ENCODE peak calls at places on chromosomes 7 and 10, in four cellular contexts. One of them, this sample, is unnamed.

GRCh38 chr10:116044722-116045374 is 228.2 kb downstream of the GFRA1 start:
- DNase-seq in Panc1: no peak
- DNase-seq in GM23338: no peak
- DNase-seq in GM12891: no peak
- DNase-seq in this sample: no peak

GRCh38 chr10:112904000-112904399 is 46.0 kb upstream of the TCF7L2 start:
- DNase-seq in Panc1: no peak
- DNase-seq in GM23338: no peak
- DNase-seq in GM12891: no peak
- DNase-seq in this sample: no peak

GRCh38 chr10:132101529-132101928 is 35.8 kb downstream of the JAKMIP3 start:
- DNase-seq in Panc1: no peak
- DNase-seq in GM23338: no peak
- DNase-seq in GM12891: no peak
- DNase-seq in this sample: no peak

GRCh38 chr10:20299037-20299557 is 482.9 kb downstream of the PLXDC2 start:
- DNase-seq in Panc1: no peak
- DNase-seq in GM23338: peak; percentile 22
- DNase-seq in GM12891: no peak
- DNase-seq in this sample: no peak

GRCh38 chr10:24642921-24643678 is 80.6 kb downstream of the ARHGAP21 start:
- DNase-seq in Panc1: peak; percentile 55
- DNase-seq in GM23338: peak; percentile 63
- DNase-seq in GM12891: no peak
- DNase-seq in this sample: no peak

GRCh38 chr10:132407846-132408278 is 10.9 kb downstream of the PWWP2B start:
- DNase-seq in Panc1: no peak
- DNase-seq in GM23338: peak; percentile 91
- DNase-seq in GM12891: peak; percentile 62
- DNase-seq in this sample: no peak

GRCh38 chr10:86341361-86341811 is 25.2 kb downstream of the GRID1 start:
- DNase-seq in Panc1: no peak
- DNase-seq in GM23338: peak; percentile 14
- DNase-seq in GM12891: no peak
- DNase-seq in this sample: no peak

GRCh38 chr10:13349776-13350274 is 1.7 kb upstream of the SEPHS1 start:
- DNase-seq in Panc1: no peak
- DNase-seq in GM23338: peak; percentile 97
- DNase-seq in GM12891: no peak
- DNase-seq in this sample: peak; percentile 97

GRCh38 chr10:51770719-51771118 is 71.3 kb upstream of the CSTF2T start:
- DNase-seq in Panc1: no peak
- DNase-seq in GM23338: no peak
- DNase-seq in GM12891: no peak
- DNase-seq in this sample: no peak

GRCh38 chr7:19648791-19649190 is 60.0 kb downstream of the POLR1F start:
- DNase-seq in Panc1: no peak
- DNase-seq in GM23338: no peak
- DNase-seq in GM12891: no peak
- DNase-seq in this sample: no peak

GRCh38 chr10:14624600-14624999 is 150.1 kb downstream of the FAM107B start:
- DNase-seq in Panc1: no peak
- DNase-seq in GM23338: no peak
- DNase-seq in GM12891: no peak
- DNase-seq in this sample: no peak

GRCh38 chr10:4676566-4676965 is 149.4 kb upstream of the AKR1E2 start:
- DNase-seq in Panc1: no peak
- DNase-seq in GM23338: no peak
- DNase-seq in GM12891: no peak
- DNase-seq in this sample: no peak

GRCh38 chr7:868189-868486 is 8.2 kb upstream of the GET4 start:
- DNase-seq in Panc1: no peak
- DNase-seq in GM23338: no peak
- DNase-seq in GM12891: no peak
- DNase-seq in this sample: no peak

GRCh38 chr10:21042536-21042935 is 145.4 kb upstream of the NEBL start:
- DNase-seq in Panc1: no peak
- DNase-seq in GM23338: no peak
- DNase-seq in GM12891: no peak
- DNase-seq in this sample: no peak

GRCh38 chr7:110119883-110120581 is 970.9 kb upstream of the LRRN3 start:
- DNase-seq in Panc1: no peak
- DNase-seq in GM23338: no peak
- DNase-seq in GM12891: no peak
- DNase-seq in this sample: no peak

GRCh38 chr10:26468691-26469090 is 30.6 kb downstream of the APBB1IP start:
- DNase-seq in Panc1: no peak
- DNase-seq in GM23338: no peak
- DNase-seq in GM12891: no peak
- DNase-seq in this sample: no peak

GRCh38 chr7:9488555-9488954 is 1055.1 kb downstream of the NXPH1 start:
- DNase-seq in Panc1: no peak
- DNase-seq in GM23338: no peak
- DNase-seq in GM12891: no peak
- DNase-seq in this sample: no peak

GRCh38 chr7:129713544-129713943 is 102.0 kb downstream of the NRF1 start:
- DNase-seq in Panc1: no peak
- DNase-seq in GM23338: no peak
- DNase-seq in GM12891: no peak
- DNase-seq in this sample: no peak

GRCh38 chr7:918441-919113 is 35.9 kb downstream of the ADAP1 start:
- DNase-seq in Panc1: no peak
- DNase-seq in GM23338: no peak
- DNase-seq in GM12891: no peak
- DNase-seq in this sample: peak; percentile 39

GRCh38 chr10:113148899-113149298 is 198.9 kb downstream of the TCF7L2 start:
- DNase-seq in Panc1: no peak
- DNase-seq in GM23338: no peak
- DNase-seq in GM12891: no peak
- DNase-seq in this sample: no peak

GRCh38 chr10:28179490-28180099 is 123.3 kb downstream of the MPP7 start:
- DNase-seq in Panc1: peak; percentile 13
- DNase-seq in GM23338: peak; percentile 80
- DNase-seq in GM12891: peak; percentile 15
- DNase-seq in this sample: no peak

GRCh38 chr10:51716981-51717380 is 17.6 kb upstream of the CSTF2T start:
- DNase-seq in Panc1: no peak
- DNase-seq in GM23338: no peak
- DNase-seq in GM12891: no peak
- DNase-seq in this sample: no peak

GRCh38 chr7:40263752-40264390 is 129.1 kb downstream of the SUGCT start:
- DNase-seq in Panc1: no peak
- DNase-seq in GM23338: no peak
- DNase-seq in GM12891: no peak
- DNase-seq in this sample: no peak

GRCh38 chr10:50517626-50518025 is 106.1 kb downstream of the SGMS1 start:
- DNase-seq in Panc1: no peak
- DNase-seq in GM23338: no peak
- DNase-seq in GM12891: no peak
- DNase-seq in this sample: no peak

GRCh38 chr10:30639946-30640786 is 10.6 kb upstream of the LYZL2 start:
- DNase-seq in Panc1: peak; percentile 43
- DNase-seq in GM23338: peak; percentile 76
- DNase-seq in GM12891: no peak
- DNase-seq in this sample: no peak

GRCh38 chr10:30647089-30647488 is 17.5 kb upstream of the LYZL2 start:
- DNase-seq in Panc1: no peak
- DNase-seq in GM23338: no peak
- DNase-seq in GM12891: no peak
- DNase-seq in this sample: no peak

GRCh38 chr10:30645340-30645827 is 15.8 kb upstream of the LYZL2 start:
- DNase-seq in Panc1: no peak
- DNase-seq in GM23338: peak; percentile 40
- DNase-seq in GM12891: no peak
- DNase-seq in this sample: peak; percentile 49
- TF ChIP-seq POLR2AphosphoS5 in Panc1: no peak
- TF ChIP-seq POLR2AphosphoS5 in GM23338: no peak
- TF ChIP-seq POLR2AphosphoS5 in GM12891: no peak
- TF ChIP-seq POLR2AphosphoS5 in this sample: no peak

GRCh38 chr10:122019414-122019975 is 30.5 kb downstream of the TACC2 start:
- DNase-seq in Panc1: no peak
- DNase-seq in GM23338: peak; percentile 55
- DNase-seq in GM12891: no peak
- DNase-seq in this sample: peak; percentile 52
- TF ChIP-seq POLR2AphosphoS5 in Panc1: no peak
- TF ChIP-seq POLR2AphosphoS5 in GM23338: no peak
- TF ChIP-seq POLR2AphosphoS5 in GM12891: no peak
- TF ChIP-seq POLR2AphosphoS5 in this sample: no peak

DNA sequence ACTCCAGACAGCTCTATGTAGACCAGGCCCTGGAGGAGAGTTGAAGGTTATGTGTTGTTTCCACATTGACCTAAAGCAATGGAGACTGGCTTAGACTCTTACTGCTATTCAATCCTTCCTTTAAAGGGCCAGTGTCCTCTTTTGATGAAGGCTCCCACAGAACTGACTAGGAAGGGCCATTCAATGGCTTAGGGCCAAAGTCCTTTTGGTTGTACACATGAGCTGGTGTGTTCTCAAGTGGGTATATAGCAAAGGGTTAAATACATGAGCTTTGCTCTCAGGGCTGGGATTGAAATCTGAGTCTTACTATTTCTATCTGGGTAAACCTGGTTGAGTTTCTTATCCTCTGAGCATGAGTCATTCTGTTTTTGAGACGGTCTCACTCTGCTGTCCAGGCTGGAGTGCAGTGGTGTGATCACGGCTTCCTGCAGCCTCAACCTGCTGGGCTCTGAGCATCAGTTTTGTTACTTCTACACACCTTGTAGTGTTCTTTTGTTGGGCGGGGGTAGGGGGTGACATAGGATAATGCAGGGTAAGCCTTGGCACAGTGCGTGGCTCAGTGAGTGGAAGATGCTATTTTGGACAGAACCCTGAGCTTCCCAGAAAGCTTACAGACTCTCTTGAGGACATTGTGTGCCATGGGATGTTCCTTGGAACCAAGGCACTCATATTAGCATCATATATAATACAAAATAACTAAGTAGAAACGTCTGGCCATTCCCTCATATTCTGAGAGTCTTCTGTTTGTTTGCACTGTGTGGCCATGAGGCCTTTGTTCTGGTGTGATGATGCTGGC is 90.1 kb downstream of the ABCC2 start:
- DNase-seq in Panc1: no peak
- DNase-seq in GM23338: no peak
- DNase-seq in GM12891: no peak
- DNase-seq in this sample: no peak
- TF ChIP-seq POLR2AphosphoS5 in Panc1: no peak
- TF ChIP-seq POLR2AphosphoS5 in GM23338: no peak
- TF ChIP-seq POLR2AphosphoS5 in GM12891: no peak
- TF ChIP-seq POLR2AphosphoS5 in this sample: no peak

GRCh38 chr10:95660283-95660682 is 3.8 kb upstream of the ALDH18A1 start:
- DNase-seq in Panc1: no peak
- DNase-seq in GM23338: no peak
- DNase-seq in GM12891: no peak
- DNase-seq in this sample: no peak

GRCh38 chr10:95655571-95656290 is 780 bp downstream of the ALDH18A1 start:
- DNase-seq in Panc1: no peak
- DNase-seq in GM23338: peak; percentile 45
- DNase-seq in GM12891: no peak
- DNase-seq in this sample: no peak

GRCh38 chr10:95653895-95654294 is 2.6 kb downstream of the ALDH18A1 start:
- DNase-seq in Panc1: no peak
- DNase-seq in GM23338: no peak
- DNase-seq in GM12891: no peak
- DNase-seq in this sample: no peak

GRCh38 chr10:95657250-95657649 is 739 bp upstream of the ALDH18A1 start:
- DNase-seq in Panc1: no peak
- DNase-seq in GM23338: no peak
- DNase-seq in GM12891: no peak
- DNase-seq in this sample: no peak

DNA sequence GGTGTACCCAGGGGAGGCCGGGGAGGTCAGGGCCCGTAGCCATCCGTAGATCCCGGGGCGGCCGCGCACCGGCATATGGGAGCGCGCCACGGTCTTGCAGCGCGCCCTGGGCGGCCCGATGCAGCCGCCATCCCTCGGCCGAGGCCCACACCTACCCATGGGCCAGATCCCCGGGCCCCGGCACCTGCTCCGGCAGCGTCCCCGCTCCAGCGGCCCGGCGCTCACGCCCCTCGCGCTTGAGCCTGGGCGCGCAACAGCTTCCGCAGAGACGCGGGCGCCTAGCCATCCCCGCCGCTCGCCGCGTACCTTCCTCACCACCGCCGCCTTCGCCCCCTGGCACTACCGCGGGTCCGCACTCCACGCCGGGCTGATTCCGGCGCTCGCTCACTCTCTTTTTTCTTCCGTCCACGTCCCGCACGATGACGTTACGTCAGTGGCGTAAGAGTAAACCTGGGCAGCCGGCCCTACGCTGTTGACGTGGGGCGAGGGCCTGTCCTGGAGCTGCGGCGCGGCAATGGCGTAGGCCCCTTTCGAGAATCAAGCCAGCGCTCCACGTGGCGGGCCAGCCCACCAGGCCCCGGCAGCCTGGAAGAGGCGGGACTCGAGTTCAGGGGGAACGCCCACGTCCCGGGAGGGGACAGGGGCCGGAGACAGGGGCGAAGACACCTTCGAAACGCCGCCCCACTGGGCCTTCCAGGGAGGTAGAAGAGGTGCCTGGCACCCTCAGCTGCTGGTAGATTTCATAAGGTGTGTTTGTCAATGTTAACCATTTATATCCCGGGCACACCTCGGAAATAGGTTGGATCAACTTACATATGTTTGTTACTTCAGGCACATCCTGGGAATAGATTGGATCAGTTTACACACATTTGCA is at the start of gene ALDH18A1:
- DNase-seq in Panc1: peak; percentile 50
- DNase-seq in GM23338: peak; percentile 93
- DNase-seq in GM12891: peak; percentile 82
- DNase-seq in this sample: peak; percentile 71
- TF ChIP-seq POLR2AphosphoS5 in Panc1: peak; percentile 33
- TF ChIP-seq POLR2AphosphoS5 in GM23338: peak; percentile 70
- TF ChIP-seq POLR2AphosphoS5 in GM12891: no peak
- TF ChIP-seq POLR2AphosphoS5 in this sample: no peak

GRCh38 chr7:98294798-98295382 is 13.4 kb downstream of the BRI3 start:
- DNase-seq in Panc1: no peak
- DNase-seq in GM23338: peak; percentile 91
- DNase-seq in GM12891: peak; percentile 87
- DNase-seq in this sample: peak; percentile 70
- TF ChIP-seq POLR2AphosphoS5 in Panc1: peak; percentile 42
- TF ChIP-seq POLR2AphosphoS5 in GM23338: no peak
- TF ChIP-seq POLR2AphosphoS5 in GM12891: peak; percentile 20
- TF ChIP-seq POLR2AphosphoS5 in this sample: no peak